ENCODE peak calls at places on chromosome 6, in ten cellular contexts. One of them, this sample, is unnamed.

GRCh38 chr6:38432479-38432878 is 207.2 kb downstream of the BTBD9 start:
- DNase-seq in kidney: no peak
- DNase-seq in CD8-positive, alpha-beta memory T cell: no peak
- DNase-seq in NCI-H1417 treated with DMSO at 0.1 percent for 48 hours: no peak
- DNase-seq in H7: no peak
- DNase-seq in HuH-7.5: no peak
- DNase-seq in esophagus squamous epithelium: no peak
- DNase-seq in cardiac muscle cell: no peak
- DNase-seq in NCI-H1092: no peak
- DNase-seq in activated naive CD8-positive, alpha-beta T cell treated with anti-CD3 and anti-CD28 coated beads, Interleukin-2, amount 50 U/mL, for 24 hours: no peak
- DNase-seq in this sample: no peak

GRCh38 chr6:142313284-142313683 is 11.5 kb downstream of the ADGRG6 start:
- DNase-seq in kidney: no peak
- DNase-seq in CD8-positive, alpha-beta memory T cell: no peak
- DNase-seq in NCI-H1417 treated with DMSO at 0.1 percent for 48 hours: no peak
- DNase-seq in H7: no peak
- DNase-seq in HuH-7.5: no peak
- DNase-seq in esophagus squamous epithelium: no peak
- DNase-seq in cardiac muscle cell: peak; percentile 51
- DNase-seq in NCI-H1092: no peak
- DNase-seq in activated naive CD8-positive, alpha-beta T cell treated with anti-CD3 and anti-CD28 coated beads, Interleukin-2, amount 50 U/mL, for 24 hours: no peak
- DNase-seq in this sample: no peak

GRCh38 chr6:17663203-17663602 is 43.5 kb downstream of the NUP153 start:
- DNase-seq in kidney: no peak
- DNase-seq in CD8-positive, alpha-beta memory T cell: no peak
- DNase-seq in NCI-H1417 treated with DMSO at 0.1 percent for 48 hours: no peak
- DNase-seq in H7: no peak
- DNase-seq in HuH-7.5: no peak
- DNase-seq in esophagus squamous epithelium: no peak
- DNase-seq in cardiac muscle cell: no peak
- DNase-seq in NCI-H1092: no peak
- DNase-seq in activated naive CD8-positive, alpha-beta T cell treated with anti-CD3 and anti-CD28 coated beads, Interleukin-2, amount 50 U/mL, for 24 hours: no peak
- DNase-seq in this sample: no peak

GRCh38 chr6:108163644-108164536 is 1.9 kb upstream of the NR2E1 start:
- DNase-seq in kidney: no peak
- DNase-seq in CD8-positive, alpha-beta memory T cell: no peak
- DNase-seq in NCI-H1417 treated with DMSO at 0.1 percent for 48 hours: no peak
- DNase-seq in H7: peak; percentile 45
- DNase-seq in HuH-7.5: no peak
- DNase-seq in esophagus squamous epithelium: no peak
- DNase-seq in cardiac muscle cell: no peak
- DNase-seq in NCI-H1092: no peak
- DNase-seq in activated naive CD8-positive, alpha-beta T cell treated with anti-CD3 and anti-CD28 coated beads, Interleukin-2, amount 50 U/mL, for 24 hours: no peak
- DNase-seq in this sample: no peak

GRCh38 chr6:13384506-13384905 is 56.2 kb upstream of the TBC1D7 start:
- DNase-seq in kidney: no peak
- DNase-seq in CD8-positive, alpha-beta memory T cell: no peak
- DNase-seq in NCI-H1417 treated with DMSO at 0.1 percent for 48 hours: no peak
- DNase-seq in H7: no peak
- DNase-seq in HuH-7.5: no peak
- DNase-seq in esophagus squamous epithelium: no peak
- DNase-seq in cardiac muscle cell: no peak
- DNase-seq in NCI-H1092: no peak
- DNase-seq in activated naive CD8-positive, alpha-beta T cell treated with anti-CD3 and anti-CD28 coated beads, Interleukin-2, amount 50 U/mL, for 24 hours: no peak
- DNase-seq in this sample: no peak

GRCh38 chr6:163252132-163252729 is 162.3 kb upstream of the QKI start:
- DNase-seq in kidney: no peak
- DNase-seq in CD8-positive, alpha-beta memory T cell: no peak
- DNase-seq in NCI-H1417 treated with DMSO at 0.1 percent for 48 hours: no peak
- DNase-seq in H7: no peak
- DNase-seq in HuH-7.5: no peak
- DNase-seq in esophagus squamous epithelium: no peak
- DNase-seq in cardiac muscle cell: no peak
- DNase-seq in NCI-H1092: no peak
- DNase-seq in activated naive CD8-positive, alpha-beta T cell treated with anti-CD3 and anti-CD28 coated beads, Interleukin-2, amount 50 U/mL, for 24 hours: no peak
- DNase-seq in this sample: no peak

GRCh38 chr6:5606546-5606945 is 345.2 kb downstream of the FARS2 start:
- DNase-seq in kidney: no peak
- DNase-seq in CD8-positive, alpha-beta memory T cell: no peak
- DNase-seq in NCI-H1417 treated with DMSO at 0.1 percent for 48 hours: no peak
- DNase-seq in H7: no peak
- DNase-seq in HuH-7.5: no peak
- DNase-seq in esophagus squamous epithelium: no peak
- DNase-seq in cardiac muscle cell: no peak
- DNase-seq in NCI-H1092: peak; percentile 8
- DNase-seq in activated naive CD8-positive, alpha-beta T cell treated with anti-CD3 and anti-CD28 coated beads, Interleukin-2, amount 50 U/mL, for 24 hours: no peak
- DNase-seq in this sample: no peak

GRCh38 chr6:107600936-107601335 is 111.0 kb downstream of the SOBP start:
- DNase-seq in kidney: no peak
- DNase-seq in CD8-positive, alpha-beta memory T cell: no peak
- DNase-seq in NCI-H1417 treated with DMSO at 0.1 percent for 48 hours: no peak
- DNase-seq in H7: no peak
- DNase-seq in HuH-7.5: peak; percentile 32
- DNase-seq in esophagus squamous epithelium: no peak
- DNase-seq in cardiac muscle cell: peak; percentile 83
- DNase-seq in NCI-H1092: no peak
- DNase-seq in activated naive CD8-positive, alpha-beta T cell treated with anti-CD3 and anti-CD28 coated beads, Interleukin-2, amount 50 U/mL, for 24 hours: no peak
- DNase-seq in this sample: peak; percentile 18

GRCh38 chr6:96659084-96659845 is 96.3 kb downstream of the FHL5 start:
- DNase-seq in kidney: no peak
- DNase-seq in CD8-positive, alpha-beta memory T cell: no peak
- DNase-seq in NCI-H1417 treated with DMSO at 0.1 percent for 48 hours: no peak
- DNase-seq in H7: no peak
- DNase-seq in HuH-7.5: no peak
- DNase-seq in esophagus squamous epithelium: no peak
- DNase-seq in cardiac muscle cell: no peak
- DNase-seq in NCI-H1092: no peak
- DNase-seq in activated naive CD8-positive, alpha-beta T cell treated with anti-CD3 and anti-CD28 coated beads, Interleukin-2, amount 50 U/mL, for 24 hours: no peak
- DNase-seq in this sample: no peak